ENCODE peak calls at places on chromosomes 2 and 18, in four cellular contexts. G is right lobe of liver, T is colonic mucosa, Z is heart right ventricle. P is an unnamed sample.
A peak's percentile ranks its signal among the peaks of the same experiment; 100 is the strongest.

GRCh38 chr2:85503611-85504433 is 35.1 kb upstream of the MAT2A start:
- DNase-seq in G (no peak), Z (no peak), T (no peak), P (peak; percentile 81)

GRCh38 chr2:133591164-133591563 is 22.9 kb upstream of the NCKAP5 start:
- DNase-seq in Z (peak; percentile 76), T (peak; percentile 44), G (peak; percentile 62), P (no peak)

GRCh38 chr18:62741584-62741983 is 26.2 kb downstream of the PHLPP1 start:
- DNase-seq in Z (no peak), T (no peak), G (no peak), P (no peak)

GRCh38 chr18:8615397-8616025 is 6.3 kb downstream of the RAB12 start:
- DNase-seq in Z (peak; percentile 51), G (no peak), T (no peak), P (peak; percentile 95)

GRCh38 chr2:221792971-221793670 is 221.0 kb upstream of the EPHA4 start:
- DNase-seq in G (no peak), Z (no peak), T (no peak), P (no peak)

GRCh38 chr2:157355618-157356017 is 30.0 kb upstream of the ERMN start:
- DNase-seq in T (no peak), Z (no peak), G (no peak), P (peak; percentile 4)

GRCh38 chr2:234998404-234999211 is 46.8 kb downstream of the SH3BP4 start:
- DNase-seq in Z (no peak), G (peak; percentile 94), T (no peak), P (peak; percentile 53)

GRCh38 chr2:204575463-204575862 is 30.2 kb downstream of the PARD3B start:
- DNase-seq in T (no peak), Z (no peak), G (no peak), P (no peak)

GRCh38 chr2:191352536-191352935 is 107.3 kb downstream of the MYO1B start:
- DNase-seq in T (no peak), Z (no peak), G (no peak), P (peak; percentile 66)

GRCh38 chr18:58674863-58675472 is 3.7 kb downstream of the MALT1 start:
- DNase-seq in G (no peak), T (no peak), Z (no peak), P (peak; percentile 63)

GRCh38 chr2:196601430-196602306 is 37.8 kb upstream of the CCDC150 start:
- DNase-seq in T (no peak), G (no peak), Z (peak; percentile 81), P (peak; percentile 93)

GRCh38 chr2:7924033-7924762 is 757.7 kb upstream of the ID2 start:
- DNase-seq in T (no peak), G (no peak), Z (no peak), P (no peak)

GRCh38 chr2:126776701-126777619 is 121.0 kb downstream of the GYPC start:
- DNase-seq in G (peak; percentile 86), Z (peak; percentile 79), T (peak; percentile 79), P (peak; percentile 69)

GRCh38 chr2:230541934-230542380 is 126.0 kb downstream of the SP100 start:
- DNase-seq in T (no peak), Z (no peak), G (no peak), P (no peak)

GRCh38 chr2:48479923-48480322 is 50.0 kb upstream of the STON1 start:
- DNase-seq in Z (no peak), T (no peak), G (no peak), P (peak; percentile 33)

GRCh38 chr2:70901235-70902066 is 34.2 kb upstream of the ATP6V1B1 start:
- DNase-seq in G (no peak), T (no peak), Z (no peak), P (peak; percentile 56)

GRCh38 chr2:112799291-112799975 is 15.1 kb upstream of the IL1A start:
- DNase-seq in T (no peak), Z (no peak), G (no peak), P (no peak)

GRCh38 chr2:100235098-100235497 is 87.2 kb downstream of the LONRF2 start:
- DNase-seq in T (no peak), G (no peak), Z (no peak), P (no peak)

GRCh38 chr2:228901531-228901930 is 369.6 kb downstream of the PID1 start:
- DNase-seq in T (no peak), G (no peak), Z (no peak), P (no peak)

GRCh38 chr2:80126596-80127189 is 177.9 kb downstream of the LRRTM1 start:
- DNase-seq in Z (no peak), G (no peak), T (no peak), P (peak; percentile 20)

GRCh38 chr2:226687641-226688253 is 111.9 kb downstream of the IRS1 start:
- DNase-seq in G (no peak), T (no peak), Z (no peak), P (no peak)

GRCh38 chr18:57043241-57043640 is 103.6 kb upstream of the BOD1L2 start:
- DNase-seq in Z (no peak), G (no peak), T (no peak), P (no peak)

GRCh38 chr18:55420977-55421611 is 166.9 kb downstream of the TCF4 start:
- DNase-seq in T (no peak), Z (no peak), G (no peak), P (no peak)

GRCh38 chr2:236816197-236817170 is 246.9 kb downstream of the ACKR3 start:
- DNase-seq in T (no peak), G (no peak), Z (no peak), P (no peak)

GRCh38 chr2:26172189-26172865 is 561 bp upstream of the GAREM2 start:
- DNase-seq in G (no peak), Z (no peak), T (no peak), P (no peak)

GRCh38 chr2:126634273-126634861 is 21.6 kb upstream of the GYPC start:
- DNase-seq in T (peak; percentile 28), G (peak; percentile 57), Z (no peak), P (peak; percentile 36)

GRCh38 chr2:73101626-73102256 is 11.0 kb downstream of the RAB11FIP5 start:
- DNase-seq in Z (no peak), G (no peak), T (no peak), P (no peak)

GRCh38 chr2:182366625-182367024 is 60.2 kb downstream of the PDE1A start:
- DNase-seq in T (no peak), G (no peak), Z (no peak), P (peak; percentile 96)

GRCh38 chr2:228522276-228522675 is 340.8 kb upstream of the SPHKAP start:
- DNase-seq in G (no peak), T (no peak), Z (no peak), P (no peak)

GRCh38 chr18:22032392-22032961 is 136.9 kb upstream of the GATA6 start:
- DNase-seq in T (peak; percentile 44), G (no peak), Z (no peak), P (peak; percentile 23)

GRCh38 chr2:214232266-214232665 is 178.6 kb upstream of the VWC2L start:
- DNase-seq in Z (no peak), G (no peak), T (no peak), P (no peak)

GRCh38 chr18:63820694-63821093 is 45.5 kb downstream of the SERPINB7 start:
- DNase-seq in T (no peak), Z (no peak), G (no peak), P (no peak)

GRCh38 chr2:231670892-231671616 is 37.3 kb upstream of the PTMA start:
- DNase-seq in Z (peak; percentile 25), G (no peak), T (peak; percentile 80), P (no peak)

GRCh38 chr2:231671617-231672350 is 36.5 kb upstream of the PTMA start:
- DNase-seq in T (peak; percentile 80), G (no peak), Z (no peak), P (no peak)

GRCh38 chr2:231673348-231673770 is 35.0 kb upstream of the PTMA start:
- DNase-seq in T (peak; percentile 96), G (no peak), Z (peak; percentile 88), P (peak; percentile 77)

GRCh38 chr2:231674587-231675334 is 33.6 kb upstream of the PTMA start:
- DNase-seq in G (no peak), Z (peak; percentile 80), T (peak; percentile 85), P (peak; percentile 60)

DNA sequence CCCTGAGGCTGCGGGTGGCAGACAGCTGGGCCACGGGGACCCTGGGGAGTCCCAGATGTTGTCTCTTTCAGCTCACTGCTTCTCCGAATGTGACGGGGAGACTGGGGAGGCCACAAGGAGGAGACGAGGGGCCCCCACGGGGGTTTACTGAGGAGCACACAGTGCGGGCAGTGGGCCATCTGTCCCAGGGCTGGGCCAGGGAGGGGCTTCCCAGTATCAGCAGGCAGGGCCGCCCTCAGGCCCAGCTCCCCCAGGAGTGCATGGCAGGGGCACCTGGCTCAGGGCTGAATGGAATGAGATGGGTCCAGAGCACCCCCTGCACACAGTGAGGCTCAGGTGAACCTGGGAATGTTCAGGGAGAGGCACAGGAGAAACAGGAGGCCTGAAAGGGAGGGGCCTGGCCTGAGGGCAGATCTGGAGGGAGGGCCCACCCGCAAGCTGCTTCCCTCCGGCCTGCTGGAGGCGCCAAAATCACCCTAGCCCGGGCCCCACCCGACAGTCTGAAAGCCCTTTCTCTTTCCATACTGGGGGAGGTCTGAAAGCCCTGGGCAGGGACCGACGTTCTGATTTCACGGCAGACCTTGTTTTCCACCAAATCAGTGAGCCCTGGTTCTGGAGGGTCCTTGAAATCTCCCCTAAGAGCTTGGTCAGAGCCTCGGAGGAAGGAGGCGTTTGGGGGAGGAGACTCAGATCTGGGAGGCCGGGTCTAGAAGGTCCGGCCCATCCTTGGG is 35.5 kb upstream of the PTMA start:
- DNase-seq in T (peak; percentile 89), Z (peak; percentile 73), G (no peak), P (peak; percentile 72)
- TF ChIP-seq CTCF in T (peak; percentile 33), Z (no peak), G (no peak), P (peak; percentile 47)

DNA sequence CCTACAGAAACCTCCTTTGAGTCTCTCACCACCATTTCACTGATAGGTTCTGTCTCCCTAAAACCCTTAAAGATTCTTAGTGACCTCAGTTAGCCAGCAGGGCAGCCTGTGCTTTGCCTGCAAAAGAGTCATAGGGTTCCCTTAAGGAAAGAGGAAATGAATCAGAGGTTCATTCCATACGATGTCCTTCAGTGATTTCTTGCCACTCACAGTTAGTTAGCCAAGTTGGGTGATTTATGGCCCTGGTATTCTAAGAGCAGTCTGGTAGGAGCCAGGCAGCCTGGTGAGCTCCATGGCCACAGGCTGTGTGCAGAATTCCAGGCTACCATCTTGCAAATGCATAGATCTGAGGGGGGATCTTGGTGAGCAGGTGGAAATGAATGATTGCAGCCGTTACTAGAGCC is 18.7 kb upstream of the CCBE1 start:
- DNase-seq in Z (no peak), T (no peak), G (no peak), P (peak; percentile 75)
- TF ChIP-seq CTCF in Z (no peak), T (no peak), G (no peak), P (no peak)

DNA sequence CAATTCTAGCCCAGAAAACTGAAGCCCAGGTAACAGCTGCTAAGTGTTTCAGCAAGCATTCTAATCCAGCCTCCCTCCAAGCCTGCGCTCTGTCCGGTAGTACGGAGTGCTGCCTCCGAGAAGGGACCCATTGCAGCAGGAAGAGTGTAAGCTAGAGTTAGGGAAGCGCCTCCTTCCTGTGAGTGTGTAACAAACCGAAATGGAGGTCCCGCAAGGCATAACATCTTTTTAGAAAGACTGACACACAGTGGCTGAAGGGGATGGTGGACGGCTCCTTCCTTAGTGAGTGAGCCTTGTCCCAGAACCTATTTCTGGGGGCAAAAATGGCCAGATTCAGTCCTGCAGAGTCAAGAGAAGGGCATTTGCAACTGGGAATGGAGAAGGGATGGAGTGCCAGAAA is 12.2 kb downstream of the PKDCC start:
- DNase-seq in G (no peak), Z (no peak), T (no peak), P (peak; percentile 33)
- TF ChIP-seq CTCF in G (no peak), Z (no peak), T (no peak), P (no peak)

GRCh38 chr18:11658019-11658418 is 31.0 kb upstream of the GNAL start:
- DNase-seq in Z (no peak), T (no peak), G (no peak), P (no peak)
- TF ChIP-seq CTCF in Z (no peak), T (no peak), G (no peak), P (no peak)

P was measured in fibroblast of villous mesenchyme.